ENCODE peak calls at places on chromosomes 5 and 9, in seven cellular contexts. I, G, U, J, F, T and V are unnamed samples.

GRCh38 chr9:71680189-71680983 is 87.9 kb downstream of the CEMIP2 start:
- DNase-seq in T (no peak), F (no peak), I (no peak), G (peak), J (no peak), U (no peak), V (no peak)

GRCh38 chr9:109918359-109919163 is 138.6 kb downstream of the PALM2AKAP2 start:
- DNase-seq in I (no peak), T (no peak), U (no peak), F (no peak), G (no peak), J (no peak), V (no peak)

GRCh38 chr5:121164632-121165031 is 687.0 kb upstream of the FTMT start:
- DNase-seq in I (no peak), F (no peak), T (no peak), U (no peak), G (no peak), J (no peak), V (no peak)

GRCh38 chr9:77417570-77417969 is 230.6 kb downstream of the GNA14 start:
- DNase-seq in I (no peak), U (no peak), G (peak), T (no peak), J (no peak), F (peak), V (no peak)

GRCh38 chr9:132588098-132588497 is 5.7 kb downstream of the BARHL1 start:
- DNase-seq in I (no peak), F (no peak), G (no peak), T (no peak), J (no peak), U (no peak), V (no peak)

GRCh38 chr5:96563816-96564215 is 98.4 kb upstream of the CAST start:
- DNase-seq in I (no peak), F (no peak), T (no peak), U (no peak), J (no peak), G (no peak), V (no peak)

GRCh38 chr5:108102463-108102862 is 279.4 kb downstream of the FBXL17 start:
- DNase-seq in F (no peak), T (no peak), J (no peak), G (no peak), U (no peak), I (no peak), V (no peak)

GRCh38 chr9:36401179-36401740 is 1.2 kb upstream of the RNF38 start:
- DNase-seq in T (no peak), G (peak), J (no peak), U (peak), I (no peak), F (no peak), V (no peak)

GRCh38 chr9:3879315-3879714 is 353.5 kb upstream of the RFX3 start:
- DNase-seq in T (no peak), F (no peak), J (no peak), U (no peak), G (no peak), I (no peak), V (no peak)

GRCh38 chr5:139140631-139141071 is 57.5 kb downstream of the SIL1 start:
- DNase-seq in U (no peak), F (no peak), T (no peak), J (no peak), G (no peak), I (no peak), V (no peak)

GRCh38 chr5:75236322-75237316 is at the start of gene ANKRD31:
- DNase-seq in U (peak), T (peak), F (peak), G (peak), J (peak), I (peak), V (peak)

GRCh38 chr9:27835746-27836145 is 262.5 kb upstream of the C9orf72 start:
- DNase-seq in J (no peak), G (no peak), I (no peak), U (no peak), F (no peak), T (no peak), V (no peak)

GRCh38 chr5:153508700-153509099 is 18.2 kb downstream of the GRIA1 start:
- DNase-seq in U (no peak), T (no peak), I (no peak), F (no peak), G (no peak), J (no peak), V (no peak)

GRCh38 chr5:136182618-136183017 is 10.3 kb downstream of the SMIM32 start:
- DNase-seq in U (no peak), I (no peak), F (no peak), T (no peak), G (peak), J (no peak), V (no peak)

GRCh38 chr5:80957031-80957761 is 3.0 kb upstream of the RASGRF2 start:
- DNase-seq in F (no peak), T (peak), J (no peak), I (no peak), U (no peak), G (peak), V (no peak)